ENCODE peak calls at places on chromosome 14, in five cellular contexts. S is effector memory CD4-positive, alpha-beta T cell; N is left ventricle myocardium inferior; W is AG04450; F is H9. A is an unnamed sample.

GRCh38 chr14:52950410-52950897 is 396 bp downstream of the FERMT2 start:
- DNase-seq in S (peak; percentile 1), N (peak; percentile 58), W (no peak), F (peak; percentile 46), A (peak; percentile 45)

GRCh38 chr14:59583755-59584154 is 7.1 kb upstream of the CCDC175 start:
- DNase-seq in S (no peak), N (no peak), W (no peak), F (peak; percentile 45), A (no peak)

GRCh38 chr14:68444449-68445168 is 348.3 kb downstream of the ZFP36L1 start:
- DNase-seq in S (no peak), N (peak; percentile 45), W (no peak), F (no peak), A (peak; percentile 45)

GRCh38 chr14:89312937-89313336 is 104.1 kb downstream of the FOXN3 start:
- DNase-seq in S (no peak), N (no peak), W (no peak), F (no peak), A (no peak)

GRCh38 chr14:87916886-87917275 is 76.1 kb downstream of the GALC start:
- DNase-seq in S (no peak), N (no peak), W (no peak), F (no peak), A (no peak)

GRCh38 chr14:73723411-73723798 is 9.2 kb upstream of the PNMA1 start:
- DNase-seq in S (no peak), N (no peak), W (no peak), F (no peak), A (no peak)

GRCh38 chr14:56005580-56006053 is 112.6 kb upstream of the PELI2 start:
- DNase-seq in S (no peak), N (no peak), W (peak; percentile 15), F (no peak), A (no peak)

GRCh38 chr14:104875811-104876210 is 10.7 kb downstream of the CEP170B start:
- DNase-seq in S (no peak), N (peak; percentile 14), W (no peak), F (no peak), A (peak; percentile 35)

GRCh38 chr14:52781629-52782028 is 9.8 kb downstream of the GNPNAT1 start:
- DNase-seq in S (no peak), N (no peak), W (no peak), F (no peak), A (no peak)

GRCh38 chr14:31307198-31307597 is 99.6 kb upstream of the HECTD1 start:
- DNase-seq in S (no peak), N (no peak), W (no peak), F (no peak), A (no peak)

GRCh38 chr14:63504628-63505027 is 38.5 kb downstream of the PPP2R5E start:
- DNase-seq in S (no peak), N (no peak), W (no peak), F (no peak), A (no peak)

GRCh38 chr14:98512501-98513251 is 759.3 kb downstream of the BCL11B start:
- DNase-seq in S (no peak), N (no peak), W (no peak), F (no peak), A (no peak)

GRCh38 chr14:75702606-75703261 is 41.7 kb downstream of the TTLL5 start:
- DNase-seq in S (no peak), N (no peak), W (no peak), F (no peak), A (peak; percentile 46)

GRCh38 chr14:88866305-88866704 is 41.9 kb downstream of the TTC8 start:
- DNase-seq in S (no peak), N (no peak), W (peak; percentile 49), F (no peak), A (no peak)

GRCh38 chr14:81471062-81471461 is 62.6 kb downstream of the SEL1L start:
- DNase-seq in S (no peak), N (no peak), W (no peak), F (no peak), A (no peak)

GRCh38 chr14:60650382-60650961 is 1.2 kb upstream of the SIX1 start:
- DNase-seq in S (no peak), N (no peak), W (no peak), F (no peak), A (no peak)

GRCh38 chr14:99728231-99728920 is 44.3 kb downstream of the CYP46A1 start:
- DNase-seq in S (no peak), N (peak; percentile 7), W (no peak), F (peak; percentile 24), A (no peak)

GRCh38 chr14:100384819-100385813 is 62.0 kb downstream of the SLC25A47 start:
- DNase-seq in S (no peak), N (no peak), W (no peak), F (no peak), A (no peak)

GRCh38 chr14:60311417-60311816 is 62.4 kb downstream of the PPM1A start:
- DNase-seq in S (no peak), N (no peak), W (no peak), F (no peak), A (no peak)

GRCh38 chr14:104360522-104360921 is 219.0 kb upstream of the C14orf180 start:
- DNase-seq in S (no peak), N (no peak), W (no peak), F (peak; percentile 12), A (no peak)

GRCh38 chr14:56491299-56492285 is 88.0 kb upstream of the TMEM260 start:
- DNase-seq in S (no peak), N (no peak), W (peak; percentile 16), F (peak; percentile 86), A (no peak)

GRCh38 chr14:77598366-77599050 is 17.9 kb downstream of the SPTLC2 start:
- DNase-seq in S (peak; percentile 16), N (no peak), W (no peak), F (no peak), A (no peak)

GRCh38 chr14:96117101-96117897 is 78.1 kb downstream of the C14orf132 start:
- DNase-seq in S (no peak), N (no peak), W (no peak), F (no peak), A (no peak)

GRCh38 chr14:62428429-62429203 is 616.6 kb downstream of the KCNH5 start:
- DNase-seq in S (no peak), N (no peak), W (no peak), F (no peak), A (no peak)

GRCh38 chr14:39432619-39433451 is 602 bp upstream of the FBXO33 start:
- DNase-seq in S (peak; percentile 78), N (peak; percentile 89), W (no peak), F (peak; percentile 88), A (peak; percentile 95)

GRCh38 chr14:56660677-56661389 is 81.2 kb downstream of the TMEM260 start:
- DNase-seq in S (no peak), N (no peak), W (no peak), F (no peak), A (no peak)

GRCh38 chr14:26841361-26841760 is 243.5 kb upstream of the NOVA1 start:
- DNase-seq in S (no peak), N (no peak), W (no peak), F (no peak), A (no peak)

GRCh38 chr14:31400031-31400638 is 20.2 kb downstream of the HEATR5A start:
- DNase-seq in S (no peak), N (no peak), W (no peak), F (no peak), A (no peak)

GRCh38 chr14:90496379-90496778 is 99.5 kb downstream of the CALM1 start:
- DNase-seq in S (no peak), N (no peak), W (no peak), F (no peak), A (no peak)

GRCh38 chr14:95147597-95147996 is 9.7 kb downstream of the DICER1 start:
- DNase-seq in S (no peak), N (no peak), W (no peak), F (no peak), A (no peak)

GRCh38 chr14:100554082-100554677 is 33.0 kb downstream of the BEGAIN start:
- DNase-seq in S (no peak), N (peak; percentile 63), W (no peak), F (no peak), A (no peak)

GRCh38 chr14:38108681-38109080 is 99.0 kb upstream of the SSTR1 start:
- DNase-seq in S (no peak), N (no peak), W (peak; percentile 81), F (no peak), A (no peak)

GRCh38 chr14:38107216-38107631 is 100.5 kb upstream of the SSTR1 start:
- DNase-seq in S (no peak), N (no peak), W (no peak), F (no peak), A (no peak)

GRCh38 chr14:38113546-38113945 is 94.2 kb upstream of the SSTR1 start:
- DNase-seq in S (no peak), N (no peak), W (no peak), F (no peak), A (no peak)

GRCh38 chr14:38110258-38110657 is 97.4 kb upstream of the SSTR1 start:
- DNase-seq in S (no peak), N (no peak), W (no peak), F (no peak), A (no peak)

DNA sequence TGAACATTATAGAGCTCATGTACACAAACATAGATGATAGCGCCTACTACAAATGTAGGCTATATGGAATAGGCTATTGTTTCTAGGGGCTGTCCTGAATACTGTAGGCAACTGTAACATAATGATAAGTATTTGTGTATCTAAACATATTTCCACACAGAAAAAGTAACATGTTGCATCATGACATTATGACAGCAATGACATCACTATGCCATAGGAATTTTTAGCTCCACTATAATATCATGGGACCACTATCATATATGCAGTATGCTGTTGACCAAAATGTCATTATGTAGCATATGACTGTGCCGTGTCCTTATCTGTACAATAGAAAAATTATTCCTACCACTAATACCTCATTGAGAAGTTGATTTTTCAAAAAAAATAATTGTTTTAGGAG is 96.7 kb upstream of the SSTR1 start:
- DNase-seq in S (no peak), N (no peak), W (no peak), F (no peak), A (no peak)
- H3K9me3 ChIP-seq in S (no peaks in the 10 kb centered on the region), N (no peaks in the 10 kb centered on the region), W (no peaks in the 10 kb centered on the region), F (no peaks in the 10 kb centered on the region), A (no peaks in the 10 kb centered on the region)

DNA sequence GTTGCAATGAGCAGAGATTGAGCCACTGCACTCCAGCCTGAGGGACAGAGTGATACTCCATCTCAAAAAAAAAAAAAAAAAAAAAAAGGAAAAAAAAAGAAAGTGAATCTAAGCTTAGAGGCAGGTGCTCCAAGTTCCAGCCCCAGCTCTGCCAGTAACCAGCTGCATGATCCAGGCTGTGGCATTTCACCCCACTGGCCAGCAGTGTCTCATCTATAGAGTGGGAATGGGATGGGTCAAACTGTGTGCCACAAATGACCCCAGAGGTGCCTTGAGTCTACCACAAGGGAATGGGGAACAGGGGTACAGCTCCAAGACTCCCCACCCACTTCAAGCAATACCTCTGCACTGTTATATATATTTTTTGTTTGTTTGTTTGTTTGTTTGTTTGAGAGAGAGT is 5.0 kb downstream of the PLEKHD1 start:
- DNase-seq in S (no peak), N (no peak), W (no peak), F (no peak), A (no peak)
- H3K27ac ChIP-seq in S (no peak overlapping the region), N (no peak overlapping the region), W (no peak overlapping the region), F (no peak overlapping the region), A (no peak overlapping the region)

GRCh38 chr14:42654707-42655106 is 1048.0 kb downstream of the LRFN5 start:
- DNase-seq in S (no peak), N (no peak), W (no peak), F (peak; percentile 27), A (no peak)
- H3K9me3 ChIP-seq in S (no peaks in the 10 kb centered on the region), N (no peaks in the 10 kb centered on the region), W (no peaks in the 10 kb centered on the region), F (no peaks in the 10 kb centered on the region), A (no peaks in the 10 kb centered on the region)

DNA sequence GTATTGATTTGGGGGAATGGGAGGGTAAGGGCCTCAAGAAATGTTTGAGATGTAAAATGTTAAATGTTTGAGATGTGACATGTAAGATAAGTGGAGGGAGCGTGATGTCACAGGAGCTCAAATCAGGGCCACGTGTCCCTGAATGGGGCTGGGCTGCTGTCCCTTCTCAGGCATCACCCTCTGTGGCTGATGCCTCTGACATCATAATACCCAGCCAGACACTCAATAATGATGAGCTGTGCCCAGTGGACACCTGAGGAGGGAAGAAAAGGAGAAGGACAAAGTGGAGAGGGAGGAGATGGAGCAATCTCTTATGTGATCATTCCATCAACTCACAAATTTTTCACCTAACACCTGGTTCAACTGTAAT is 120.8 kb downstream of the SAMD4A start:
- DNase-seq in S (no peak), N (peak; percentile 36), W (no peak), F (no peak), A (no peak)
- H3K27ac ChIP-seq in S (no peak overlapping the region), N (peak overlapping the region; percentile 94), W (no peak overlapping the region), F (no peak overlapping the region), A (no peak overlapping the region)